ENCODE peak calls at places on chromosomes 5 and 9, in nine cellular contexts. One of them, this sample, is unnamed.

GRCh38 chr5:36877667-36878420 is 1.3 kb downstream of the NIPBL start:
- DNase-seq in activated CD8-positive, alpha-beta memory T cell treated with anti-CD3 and anti-CD28 coated beads, Interleukin-2, amount 50 U/mL, for 48 hours: no peak
- DNase-seq in anterior cingulate cortex: no peak
- DNase-seq in skeletal muscle cell: no peak
- DNase-seq in left colon: no peak
- DNase-seq in HT-29: peak
- DNase-seq in NCI-H2081 treated with DMSO at 0.1 percent for 48 hours: peak
- DNase-seq in fibroblast of gingiva: no peak
- DNase-seq in endothelial cell: no peak
- DNase-seq in this sample: no peak

GRCh38 chr9:134825025-134825424 is 55.6 kb upstream of the FCN2 start:
- DNase-seq in activated CD8-positive, alpha-beta memory T cell treated with anti-CD3 and anti-CD28 coated beads, Interleukin-2, amount 50 U/mL, for 48 hours: no peak
- DNase-seq in anterior cingulate cortex: no peak
- DNase-seq in skeletal muscle cell: no peak
- DNase-seq in left colon: no peak
- DNase-seq in HT-29: no peak
- DNase-seq in NCI-H2081 treated with DMSO at 0.1 percent for 48 hours: no peak
- DNase-seq in fibroblast of gingiva: no peak
- DNase-seq in endothelial cell: no peak
- DNase-seq in this sample: no peak

GRCh38 chr9:112059145-112059979 is 115.7 kb downstream of the SUSD1 start:
- DNase-seq in activated CD8-positive, alpha-beta memory T cell treated with anti-CD3 and anti-CD28 coated beads, Interleukin-2, amount 50 U/mL, for 48 hours: no peak
- DNase-seq in anterior cingulate cortex: no peak
- DNase-seq in skeletal muscle cell: peak
- DNase-seq in left colon: peak
- DNase-seq in HT-29: no peak
- DNase-seq in NCI-H2081 treated with DMSO at 0.1 percent for 48 hours: no peak
- DNase-seq in fibroblast of gingiva: peak
- DNase-seq in endothelial cell: no peak
- DNase-seq in this sample: no peak

GRCh38 chr5:158538506-158539074 is 561.1 kb downstream of the EBF1 start:
- DNase-seq in activated CD8-positive, alpha-beta memory T cell treated with anti-CD3 and anti-CD28 coated beads, Interleukin-2, amount 50 U/mL, for 48 hours: no peak
- DNase-seq in anterior cingulate cortex: no peak
- DNase-seq in skeletal muscle cell: no peak
- DNase-seq in left colon: no peak
- DNase-seq in HT-29: no peak
- DNase-seq in NCI-H2081 treated with DMSO at 0.1 percent for 48 hours: no peak
- DNase-seq in fibroblast of gingiva: no peak
- DNase-seq in endothelial cell: no peak
- DNase-seq in this sample: no peak

GRCh38 chr5:83337453-83338035 is 134.0 kb upstream of the VCAN start:
- DNase-seq in activated CD8-positive, alpha-beta memory T cell treated with anti-CD3 and anti-CD28 coated beads, Interleukin-2, amount 50 U/mL, for 48 hours: no peak
- DNase-seq in anterior cingulate cortex: no peak
- DNase-seq in skeletal muscle cell: no peak
- DNase-seq in left colon: no peak
- DNase-seq in HT-29: no peak
- DNase-seq in NCI-H2081 treated with DMSO at 0.1 percent for 48 hours: no peak
- DNase-seq in fibroblast of gingiva: no peak
- DNase-seq in endothelial cell: no peak
- DNase-seq in this sample: no peak

GRCh38 chr5:36521838-36522745 is 84.3 kb upstream of the SLC1A3 start:
- DNase-seq in activated CD8-positive, alpha-beta memory T cell treated with anti-CD3 and anti-CD28 coated beads, Interleukin-2, amount 50 U/mL, for 48 hours: no peak
- DNase-seq in anterior cingulate cortex: no peak
- DNase-seq in skeletal muscle cell: peak
- DNase-seq in left colon: no peak
- DNase-seq in HT-29: no peak
- DNase-seq in NCI-H2081 treated with DMSO at 0.1 percent for 48 hours: no peak
- DNase-seq in fibroblast of gingiva: no peak
- DNase-seq in endothelial cell: no peak
- DNase-seq in this sample: no peak

GRCh38 chr9:104780796-104781395 is 17.0 kb downstream of the NIPSNAP3B start:
- DNase-seq in activated CD8-positive, alpha-beta memory T cell treated with anti-CD3 and anti-CD28 coated beads, Interleukin-2, amount 50 U/mL, for 48 hours: no peak
- DNase-seq in anterior cingulate cortex: no peak
- DNase-seq in skeletal muscle cell: no peak
- DNase-seq in left colon: no peak
- DNase-seq in HT-29: peak
- DNase-seq in NCI-H2081 treated with DMSO at 0.1 percent for 48 hours: no peak
- DNase-seq in fibroblast of gingiva: peak
- DNase-seq in endothelial cell: no peak
- DNase-seq in this sample: peak

GRCh38 chr5:607541-608285 is 4.4 kb upstream of the CEP72 start:
- DNase-seq in activated CD8-positive, alpha-beta memory T cell treated with anti-CD3 and anti-CD28 coated beads, Interleukin-2, amount 50 U/mL, for 48 hours: peak
- DNase-seq in anterior cingulate cortex: no peak
- DNase-seq in skeletal muscle cell: no peak
- DNase-seq in left colon: peak
- DNase-seq in HT-29: no peak
- DNase-seq in NCI-H2081 treated with DMSO at 0.1 percent for 48 hours: no peak
- DNase-seq in fibroblast of gingiva: no peak
- DNase-seq in endothelial cell: no peak
- DNase-seq in this sample: no peak

GRCh38 chr5:79420248-79420647 is 93.7 kb downstream of the HOMER1 start:
- DNase-seq in activated CD8-positive, alpha-beta memory T cell treated with anti-CD3 and anti-CD28 coated beads, Interleukin-2, amount 50 U/mL, for 48 hours: no peak
- DNase-seq in anterior cingulate cortex: no peak
- DNase-seq in skeletal muscle cell: no peak
- DNase-seq in left colon: no peak
- DNase-seq in HT-29: no peak
- DNase-seq in NCI-H2081 treated with DMSO at 0.1 percent for 48 hours: no peak
- DNase-seq in fibroblast of gingiva: no peak
- DNase-seq in endothelial cell: no peak
- DNase-seq in this sample: no peak

GRCh38 chr5:30871191-30871590 is 322.3 kb upstream of the CDH6 start:
- DNase-seq in activated CD8-positive, alpha-beta memory T cell treated with anti-CD3 and anti-CD28 coated beads, Interleukin-2, amount 50 U/mL, for 48 hours: no peak
- DNase-seq in anterior cingulate cortex: no peak
- DNase-seq in skeletal muscle cell: no peak
- DNase-seq in left colon: no peak
- DNase-seq in HT-29: no peak
- DNase-seq in NCI-H2081 treated with DMSO at 0.1 percent for 48 hours: no peak
- DNase-seq in fibroblast of gingiva: no peak
- DNase-seq in endothelial cell: no peak
- DNase-seq in this sample: no peak

GRCh38 chr5:83509535-83509934 is 38.0 kb downstream of the VCAN start:
- DNase-seq in activated CD8-positive, alpha-beta memory T cell treated with anti-CD3 and anti-CD28 coated beads, Interleukin-2, amount 50 U/mL, for 48 hours: no peak
- DNase-seq in anterior cingulate cortex: peak
- DNase-seq in skeletal muscle cell: peak
- DNase-seq in left colon: no peak
- DNase-seq in HT-29: no peak
- DNase-seq in NCI-H2081 treated with DMSO at 0.1 percent for 48 hours: no peak
- DNase-seq in fibroblast of gingiva: no peak
- DNase-seq in endothelial cell: no peak
- DNase-seq in this sample: no peak

GRCh38 chr5:158765407-158765806 is 334.3 kb downstream of the EBF1 start:
- DNase-seq in activated CD8-positive, alpha-beta memory T cell treated with anti-CD3 and anti-CD28 coated beads, Interleukin-2, amount 50 U/mL, for 48 hours: no peak
- DNase-seq in anterior cingulate cortex: no peak
- DNase-seq in skeletal muscle cell: no peak
- DNase-seq in left colon: no peak
- DNase-seq in HT-29: no peak
- DNase-seq in NCI-H2081 treated with DMSO at 0.1 percent for 48 hours: no peak
- DNase-seq in fibroblast of gingiva: no peak
- DNase-seq in endothelial cell: no peak
- DNase-seq in this sample: no peak

GRCh38 chr9:4980046-4980727 is 4.9 kb upstream of the JAK2 start:
- DNase-seq in activated CD8-positive, alpha-beta memory T cell treated with anti-CD3 and anti-CD28 coated beads, Interleukin-2, amount 50 U/mL, for 48 hours: no peak
- DNase-seq in anterior cingulate cortex: no peak
- DNase-seq in skeletal muscle cell: no peak
- DNase-seq in left colon: no peak
- DNase-seq in HT-29: no peak
- DNase-seq in NCI-H2081 treated with DMSO at 0.1 percent for 48 hours: no peak
- DNase-seq in fibroblast of gingiva: no peak
- DNase-seq in endothelial cell: no peak
- DNase-seq in this sample: no peak

GRCh38 chr9:130526854-130527650 is 52.3 kb upstream of the FUBP3 start:
- DNase-seq in activated CD8-positive, alpha-beta memory T cell treated with anti-CD3 and anti-CD28 coated beads, Interleukin-2, amount 50 U/mL, for 48 hours: no peak
- DNase-seq in anterior cingulate cortex: no peak
- DNase-seq in skeletal muscle cell: no peak
- DNase-seq in left colon: no peak
- DNase-seq in HT-29: no peak
- DNase-seq in NCI-H2081 treated with DMSO at 0.1 percent for 48 hours: no peak
- DNase-seq in fibroblast of gingiva: no peak
- DNase-seq in endothelial cell: no peak
- DNase-seq in this sample: no peak

GRCh38 chr5:42813533-42813932 is 1.8 kb upstream of the SELENOP start:
- DNase-seq in activated CD8-positive, alpha-beta memory T cell treated with anti-CD3 and anti-CD28 coated beads, Interleukin-2, amount 50 U/mL, for 48 hours: no peak
- DNase-seq in anterior cingulate cortex: peak
- DNase-seq in skeletal muscle cell: no peak
- DNase-seq in left colon: no peak
- DNase-seq in HT-29: no peak
- DNase-seq in NCI-H2081 treated with DMSO at 0.1 percent for 48 hours: no peak
- DNase-seq in fibroblast of gingiva: no peak
- DNase-seq in endothelial cell: peak
- DNase-seq in this sample: no peak